ENCODE peak calls at places on chromosomes 4 and X, in ten cellular contexts. G, J, L, U, V, K, W, D, X and O are unnamed samples.

GRCh38 chr4:41575665-41576064 is 37.7 kb downstream of the LIMCH1 start:
- DNase-seq in G (no peak), J (no peak), L (no peak), U (no peak), V (no peak), K (no peak), W (no peak), D (no peak), X (no peak), O (no peak)

GRCh38 chr4:147927377-147928137 is 195.7 kb downstream of the ARHGAP10 start:
- DNase-seq in G (no peak), J (no peak), L (no peak), U (no peak), V (no peak), K (no peak), W (no peak), D (no peak), X (peak; percentile 57), O (no peak)

GRCh38 chrX:139211568-139212182 is 318.9 kb upstream of the F9 start:
- DNase-seq in G (no peak), J (no peak), L (no peak), U (no peak), V (no peak), K (no peak), W (no peak), D (no peak), X (no peak), O (no peak)

GRCh38 chr4:24273148-24273547 is 311.2 kb downstream of the DHX15 start:
- DNase-seq in G (no peak), J (no peak), L (no peak), U (no peak), V (no peak), K (no peak), W (no peak), D (no peak), X (no peak), O (no peak)

GRCh38 chr4:96736352-96736889 is 896.5 kb downstream of the PDHA2 start:
- DNase-seq in G (no peak), J (no peak), L (no peak), U (no peak), V (no peak), K (no peak), W (no peak), D (no peak), X (peak; percentile 1), O (no peak)

GRCh38 chr4:88163286-88163685 is 4.8 kb upstream of the ABCG2 start:
- DNase-seq in G (no peak), J (no peak), L (no peak), U (no peak), V (no peak), K (no peak), W (no peak), D (no peak), X (no peak), O (no peak)

GRCh38 chr4:184007891-184008290 is 102.8 kb downstream of the STOX2 start:
- DNase-seq in G (no peak), J (no peak), L (no peak), U (no peak), V (peak; percentile 22), K (no peak), W (no peak), D (no peak), X (no peak), O (no peak)

GRCh38 chr4:123661080-123661737 is 264.6 kb downstream of the SPRY1 start:
- DNase-seq in G (no peak), J (no peak), L (no peak), U (no peak), V (peak; percentile 45), K (no peak), W (no peak), D (no peak), X (peak; percentile 39), O (no peak)

GRCh38 chrX:15493118-15494082 is at the start of gene PIR:
- DNase-seq in G (peak; percentile 3), J (peak; percentile 69), L (peak; percentile 27), U (peak; percentile 52), V (peak; percentile 80), K (peak; percentile 80), W (peak; percentile 67), D (peak; percentile 36), X (peak; percentile 85), O (peak; percentile 75)

GRCh38 chr4:89939994-89940393 is 45.3 kb downstream of the MMRN1 start:
- DNase-seq in G (no peak), J (no peak), L (no peak), U (no peak), V (no peak), K (no peak), W (peak; percentile 66), D (no peak), X (no peak), O (peak; percentile 48)

GRCh38 chr4:58514299-58514698 is 1404.1 kb upstream of the IGFBP7 start:
- DNase-seq in G (no peak), J (no peak), L (no peak), U (no peak), V (no peak), K (no peak), W (no peak), D (no peak), X (no peak), O (no peak)

GRCh38 chrX:131704136-131704695 is 160.3 kb downstream of the OR13H1 start:
- DNase-seq in G (no peak), J (no peak), L (no peak), U (peak; percentile 65), V (peak; percentile 84), K (no peak), W (peak; percentile 58), D (no peak), X (no peak), O (no peak)

GRCh38 chr4:26032572-26033320 is 118.7 kb downstream of the SMIM20 start:
- DNase-seq in G (no peak), J (no peak), L (peak; percentile 55), U (no peak), V (peak; percentile 94), K (no peak), W (peak; percentile 28), D (no peak), X (peak; percentile 92), O (no peak)

GRCh38 chr4:86453044-86453501 is 93.2 kb upstream of the MAPK10 start:
- DNase-seq in G (no peak), J (no peak), L (no peak), U (no peak), V (peak; percentile 43), K (no peak), W (peak; percentile 81), D (no peak), X (peak; percentile 37), O (peak; percentile 37)

GRCh38 chr4:98447648-98448047 is 186.5 kb downstream of the RAP1GDS1 start:
- DNase-seq in G (no peak), J (no peak), L (no peak), U (no peak), V (no peak), K (peak; percentile 16), W (no peak), D (no peak), X (no peak), O (no peak)

GRCh38 chr4:153909672-153910071 is 120.8 kb upstream of the SFRP2 start:
- DNase-seq in G (no peak), J (no peak), L (no peak), U (no peak), V (peak; percentile 19), K (no peak), W (no peak), D (no peak), X (no peak), O (no peak)

GRCh38 chr4:40349561-40350198 is 14.5 kb downstream of the CHRNA9 start:
- DNase-seq in G (no peak), J (no peak), L (no peak), U (no peak), V (peak; percentile 30), K (no peak), W (no peak), D (no peak), X (no peak), O (no peak)

GRCh38 chr4:41177016-41177415 is 37.3 kb downstream of the APBB2 start:
- DNase-seq in G (no peak), J (no peak), L (no peak), U (no peak), V (peak; percentile 79), K (no peak), W (no peak), D (no peak), X (peak; percentile 91), O (no peak)

GRCh38 chrX:110310896-110311295 is 7.0 kb downstream of the AMMECR1 start:
- DNase-seq in G (no peak), J (no peak), L (no peak), U (no peak), V (peak; percentile 24), K (peak; percentile 43), W (no peak), D (no peak), X (no peak), O (no peak)

GRCh38 chr4:179097741-179098140 is 1655.5 kb upstream of the AGA start:
- DNase-seq in G (no peak), J (peak; percentile 43), L (no peak), U (no peak), V (no peak), K (no peak), W (no peak), D (no peak), X (no peak), O (no peak)

GRCh38 chr4:8391972-8392371 is 48.6 kb downstream of the ACOX3 start:
- DNase-seq in G (no peak), J (no peak), L (no peak), U (peak; percentile 14), V (peak; percentile 93), K (no peak), W (no peak), D (no peak), X (peak; percentile 72), O (peak; percentile 22)

GRCh38 chr4:55973650-55974049 is 24.9 kb downstream of the CEP135 start:
- DNase-seq in G (no peak), J (no peak), L (no peak), U (no peak), V (no peak), K (no peak), W (no peak), D (no peak), X (no peak), O (no peak)

GRCh38 chr4:98873059-98873458 is 55.9 kb downstream of the EIF4E start:
- DNase-seq in G (no peak), J (no peak), L (no peak), U (no peak), V (peak; percentile 38), K (no peak), W (no peak), D (no peak), X (peak; percentile 27), O (no peak)

GRCh38 chr4:15396157-15396800 is 31.6 kb upstream of the C1QTNF7 start:
- DNase-seq in G (peak; percentile 17), J (no peak), L (no peak), U (no peak), V (peak; percentile 65), K (peak; percentile 68), W (no peak), D (peak; percentile 37), X (peak; percentile 62), O (no peak)

GRCh38 chr4:2412885-2413716 is 5.3 kb downstream of the ZFYVE28 start:
- DNase-seq in G (peak; percentile 79), J (no peak), L (peak; percentile 54), U (peak; percentile 25), V (peak; percentile 86), K (peak; percentile 89), W (peak; percentile 61), D (peak; percentile 76), X (peak; percentile 91), O (peak; percentile 69)